ENCODE peak calls at places on chromosome 18, in ten cellular contexts. H is NCI-H1694 treated with DMSO at 0.1 percent for 48 hours; I is GM10248; M is activated CD8-positive, alpha-beta memory T cell treated with anti-CD3 and anti-CD28 coated beads, Interleukin-2, amount 50 U/mL, for 48 hours; P is brain pericyte; E is NCI-H1105; O is psoas muscle; S is NCI-H345; T is adrenal gland; X is stimulated activated CD4-positive, alpha-beta T cell treated with anti-CD3 and anti-CD28 coated beads, Interleukin-1b, Interleukin-23, amount 100 ng/mL, for 48 hours. Q is an unnamed sample.

GRCh38 chr18:48541026-48541746 is 2.4 kb downstream of the CTIF start:
- DNase-seq in H (no peak), I (peak), M (peak), P (no peak), E (peak), O (peak), S (peak), T (peak), X (no peak), Q (peak)

GRCh38 chr18:27808678-27809077 is 368.3 kb downstream of the CDH2 start:
- DNase-seq in H (no peak), I (no peak), M (no peak), P (no peak), E (no peak), O (no peak), S (no peak), T (no peak), X (no peak), Q (no peak)

GRCh38 chr18:63113899-63114565 is 205.5 kb downstream of the BCL2 start:
- DNase-seq in H (no peak), I (no peak), M (no peak), P (no peak), E (no peak), O (no peak), S (no peak), T (no peak), X (no peak), Q (no peak)

GRCh38 chr18:46435031-46435430 is 222.0 kb downstream of the LOXHD1 start:
- DNase-seq in H (no peak), I (no peak), M (peak), P (no peak), E (no peak), O (no peak), S (no peak), T (no peak), X (no peak), Q (no peak)

GRCh38 chr18:48022531-48023330 is 92.3 kb upstream of the SMAD2 start:
- DNase-seq in H (peak), I (peak), M (peak), P (no peak), E (peak), O (no peak), S (peak), T (peak), X (no peak), Q (peak)

GRCh38 chr18:36374262-36374661 is 76.7 kb downstream of the FHOD3 start:
- DNase-seq in H (no peak), I (no peak), M (no peak), P (no peak), E (no peak), O (no peak), S (no peak), T (peak), X (no peak), Q (no peak)

GRCh38 chr18:159037-159652 is 788 bp downstream of the USP14 start:
- DNase-seq in H (no peak), I (peak), M (no peak), P (no peak), E (no peak), O (no peak), S (peak), T (no peak), X (no peak), Q (peak)

GRCh38 chr18:12271376-12272235 is 17.4 kb downstream of the CIDEA start:
- DNase-seq in H (peak), I (peak), M (peak), P (no peak), E (peak), O (peak), S (peak), T (peak), X (peak), Q (peak)

GRCh38 chr18:62080172-62080571 is 106.7 kb downstream of the PIGN start:
- DNase-seq in H (no peak), I (no peak), M (no peak), P (no peak), E (no peak), O (no peak), S (no peak), T (no peak), X (no peak), Q (no peak)

GRCh38 chr18:45749918-45750689 is 26.1 kb downstream of the SLC14A1 start:
- DNase-seq in H (no peak), I (no peak), M (no peak), P (no peak), E (no peak), O (no peak), S (no peak), T (no peak), X (no peak), Q (no peak)

GRCh38 chr18:3035635-3036034 is 22.7 kb upstream of the LPIN2 start:
- DNase-seq in H (no peak), I (no peak), M (no peak), P (no peak), E (no peak), O (no peak), S (no peak), T (no peak), X (no peak), Q (no peak)

GRCh38 chr18:75854174-75854573 is 426.7 kb upstream of the SMIM21 start:
- DNase-seq in H (no peak), I (no peak), M (peak), P (no peak), E (no peak), O (no peak), S (no peak), T (no peak), X (peak), Q (no peak)

GRCh38 chr18:29271496-29271895 is 1094.6 kb upstream of the CDH2 start:
- DNase-seq in H (no peak), I (no peak), M (no peak), P (peak), E (no peak), O (no peak), S (no peak), T (no peak), X (no peak), Q (no peak)

GRCh38 chr18:676747-677544 is 19.5 kb downstream of the TYMS start:
- DNase-seq in H (no peak), I (no peak), M (peak), P (no peak), E (no peak), O (no peak), S (no peak), T (no peak), X (no peak), Q (no peak)

GRCh38 chr18:46481048-46481846 is 175.8 kb downstream of the LOXHD1 start:
- DNase-seq in H (peak), I (peak), M (peak), P (no peak), E (peak), O (no peak), S (peak), T (peak), X (peak), Q (peak)

GRCh38 chr18:37207343-37207742 is 358.3 kb downstream of the CELF4 start:
- DNase-seq in H (no peak), I (no peak), M (no peak), P (no peak), E (no peak), O (no peak), S (no peak), T (no peak), X (no peak), Q (no peak)

Q was measured in GM20000.